ENCODE peak calls at places on chromosomes 16 and 17, in seven cellular contexts. R, P, M, O, U, Y and G are unnamed samples.

GRCh38 chr17:17913695-17914332 is 58.4 kb downstream of the TOM1L2 start:
- DNase-seq in R (peak; percentile 86), Y (peak; percentile 98), P (peak; percentile 97), O (peak; percentile 95), M (no peak), U (peak; percentile 88), G (peak; percentile 88)

GRCh38 chr16:86381491-86381890 is 128.8 kb upstream of the FOXF1 start:
- DNase-seq in O (no peak), R (no peak), U (no peak), P (no peak), Y (no peak), M (no peak), G (no peak)

GRCh38 chr17:4584835-4585187 is 482 bp downstream of the SMTNL2 start:
- DNase-seq in O (no peak), R (no peak), M (no peak), Y (no peak), U (no peak), P (no peak), G (no peak)

GRCh38 chr17:80789356-80789902 is 202.2 kb upstream of the CHMP6 start:
- DNase-seq in M (no peak), R (no peak), Y (peak; percentile 92), U (peak; percentile 88), P (peak; percentile 68), O (peak; percentile 98), G (peak; percentile 85)

GRCh38 chr17:72850410-72850809 is 242.1 kb downstream of the SLC39A11 start:
- DNase-seq in O (peak; percentile 81), R (no peak), Y (peak; percentile 63), M (no peak), P (peak; percentile 71), U (peak; percentile 18), G (peak; percentile 59)

GRCh38 chr17:39943702-39944392 is 16.3 kb downstream of the LRRC3C start:
- DNase-seq in U (no peak), O (no peak), M (no peak), P (no peak), R (no peak), Y (no peak), G (no peak)

GRCh38 chr17:7094661-7095064 is 14.6 kb upstream of the CLEC10A start:
- DNase-seq in Y (no peak), M (no peak), R (no peak), U (no peak), O (no peak), P (no peak), G (no peak)

GRCh38 chr16:26802965-26803364 is 263.8 kb upstream of the C16orf82 start:
- DNase-seq in R (no peak), M (no peak), O (no peak), U (no peak), P (no peak), Y (no peak), G (no peak)

GRCh38 chr16:68031951-68032350 is 8.9 kb downstream of the DUS2 start:
- DNase-seq in U (peak; percentile 66), R (no peak), Y (peak; percentile 39), O (peak; percentile 8), P (peak; percentile 72), M (no peak), G (no peak)

GRCh38 chr16:57128787-57129389 is 36.5 kb downstream of the CPNE2 start:
- DNase-seq in R (no peak), M (no peak), P (no peak), U (no peak), O (no peak), Y (no peak), G (no peak)

GRCh38 chr17:78412403-78412802 is 34.0 kb downstream of the PGS1 start:
- DNase-seq in P (no peak), O (peak; percentile 46), M (no peak), R (no peak), U (no peak), Y (no peak), G (peak; percentile 49)

GRCh38 chr16:8677481-8677880 is 3.1 kb downstream of the ABAT start:
- DNase-seq in P (peak; percentile 76), M (no peak), Y (peak; percentile 21), O (peak; percentile 63), U (no peak), R (no peak), G (no peak)

GRCh38 chr16:84058211-84058610 is 15.6 kb upstream of the SLC38A8 start:
- DNase-seq in Y (no peak), R (no peak), U (no peak), M (no peak), O (no peak), P (no peak), G (no peak)

GRCh38 chr16:1708768-1709180 is 2.8 kb downstream of the MAPK8IP3 start:
- DNase-seq in O (peak; percentile 67), M (no peak), P (peak; percentile 44), U (no peak), R (peak; percentile 28), Y (no peak), G (peak; percentile 42)

GRCh38 chr16:31061126-31061812 is 12.8 kb downstream of the ZNF668 start:
- DNase-seq in U (no peak), R (no peak), P (no peak), O (no peak), M (no peak), Y (no peak), G (no peak)

GRCh38 chr17:77098884-77099545 is 41.8 kb upstream of the SEC14L1 start:
- DNase-seq in U (peak; percentile 85), Y (no peak), R (no peak), M (no peak), O (peak; percentile 78), P (peak; percentile 52), G (peak; percentile 47)

GRCh38 chr17:34843682-34844081 is 117.6 kb downstream of the CCT6B start:
- DNase-seq in O (no peak), R (no peak), U (no peak), P (no peak), M (no peak), Y (no peak), G (no peak)

GRCh38 chr16:79310734-79311133 is 289.8 kb downstream of the MAF start:
- DNase-seq in O (no peak), U (no peak), R (no peak), M (no peak), P (no peak), Y (no peak), G (no peak)

GRCh38 chr17:81927145-81927652 is 336 bp downstream of the MAFG start:
- DNase-seq in M (no peak), R (no peak), U (no peak), P (no peak), O (no peak), Y (no peak), G (no peak)

GRCh38 chr16:85479972-85480726 is 133.0 kb upstream of the GSE1 start:
- DNase-seq in O (no peak), Y (no peak), M (no peak), U (no peak), R (no peak), P (no peak), G (no peak)

GRCh38 chr16:30741461-30741914 is 6.7 kb upstream of the PHKG2 start:
- DNase-seq in O (peak; percentile 86), R (no peak), P (peak; percentile 100), U (peak; percentile 99), M (no peak), Y (peak; percentile 98), G (peak; percentile 91)